ENCODE peak calls at places on chromosomes 4 and X, in four cellular contexts. R is HepG2, U is SK-N-SH, S is GM12878. Z is an unnamed sample.

GRCh38 chr4:187666634-187667033 is 328.9 kb upstream of the ZFP42 start:
- DNase-seq in R (no peak), U (no peak), S (no peak), Z (no peak)

GRCh38 chrX:148871422-148872152 is 371.2 kb downstream of the AFF2 start:
- DNase-seq in R (no peak), U (no peak), S (no peak), Z (no peak)

GRCh38 chr4:36255575-36255974 is 11.3 kb upstream of the ARAP2 start:
- DNase-seq in R (no peak), U (no peak), S (peak; percentile 92), Z (no peak)

GRCh38 chr4:151304755-151305154 is 20.6 kb downstream of the SH3D19 start:
- DNase-seq in R (no peak), U (no peak), S (no peak), Z (peak; percentile 14)

GRCh38 chr4:8266508-8266907 is 3.0 kb upstream of the HTRA3 start:
- DNase-seq in R (no peak), U (no peak), S (no peak), Z (no peak)

GRCh38 chr4:7911044-7911578 is 28.6 kb downstream of the AFAP1 start:
- DNase-seq in R (no peak), U (peak; percentile 67), S (no peak), Z (peak; percentile 24)

GRCh38 chr4:127236875-127237274 is 395.9 kb upstream of the INTU start:
- DNase-seq in R (no peak), U (no peak), S (no peak), Z (no peak)

GRCh38 chr4:18111100-18111499 is 89.5 kb upstream of the LCORL start:
- DNase-seq in R (no peak), U (no peak), S (no peak), Z (no peak)

GRCh38 chr4:4592414-4592813 is 50.6 kb upstream of the STX18 start:
- DNase-seq in R (no peak), U (no peak), S (no peak), Z (no peak)

GRCh38 chrX:123713841-123714240 is 19.0 kb downstream of the THOC2 start:
- DNase-seq in R (no peak), U (no peak), S (no peak), Z (no peak)

GRCh38 chr4:185470503-185471195 is 884 bp downstream of the CCDC110 start:
- DNase-seq in R (peak; percentile 4), U (peak; percentile 31), S (no peak), Z (peak; percentile 9)

GRCh38 chr4:3145251-3145908 is 70.9 kb downstream of the HTT start:
- DNase-seq in R (no peak), U (no peak), S (no peak), Z (no peak)

GRCh38 chrX:54359408-54359807 is 1.6 kb upstream of the WNK3 start:
- DNase-seq in R (no peak), U (no peak), S (no peak), Z (no peak)

GRCh38 chr4:108049406-108049805 is 59.7 kb downstream of the HADH start:
- DNase-seq in R (no peak), U (no peak), S (no peak), Z (no peak)

GRCh38 chr4:128228778-128229457 is 58.7 kb downstream of the PGRMC2 start:
- DNase-seq in R (no peak), U (peak; percentile 11), S (no peak), Z (no peak)

GRCh38 chr4:71290481-71290880 is 48.3 kb upstream of the SLC4A4 start:
- DNase-seq in R (no peak), U (no peak), S (no peak), Z (no peak)

GRCh38 chr4:100557306-100557705 is 39.5 kb upstream of the EMCN start:
- DNase-seq in R (no peak), U (no peak), S (no peak), Z (no peak)

GRCh38 chr4:128835498-128836222 is 26.2 kb downstream of the JADE1 start:
- DNase-seq in R (no peak), U (no peak), S (no peak), Z (no peak)

GRCh38 chrX:46777971-46778810 is 19.3 kb upstream of the SLC9A7 start:
- DNase-seq in R (peak; percentile 12), U (no peak), S (no peak), Z (no peak)

GRCh38 chr4:24763631-24764302 is 31.6 kb upstream of the SOD3 start:
- DNase-seq in R (no peak), U (no peak), S (no peak), Z (no peak)

GRCh38 chr4:149715822-149716585 is 99.6 kb downstream of the IQCM start:
- DNase-seq in R (no peak), U (no peak), S (no peak), Z (no peak)

GRCh38 chr4:121155893-121156292 is 8.2 kb downstream of the TNIP3 start:
- DNase-seq in R (no peak), U (peak; percentile 4), S (no peak), Z (peak; percentile 74)

GRCh38 chrX:118383120-118383519 is 37.2 kb downstream of the WDR44 start:
- DNase-seq in R (no peak), U (no peak), S (no peak), Z (no peak)

GRCh38 chr4:73432169-73433000 is 3.6 kb upstream of the AFP start:
- DNase-seq in R (peak; percentile 97), U (no peak), S (no peak), Z (no peak)

GRCh38 chrX:99095965-99096364 is 1314.1 kb downstream of the PCDH19 start:
- DNase-seq in R (no peak), U (no peak), S (no peak), Z (no peak)

GRCh38 chr4:19455850-19456602 is 795.7 kb upstream of the SLIT2 start:
- DNase-seq in R (no peak), U (no peak), S (no peak), Z (no peak)

GRCh38 chr4:86221076-86221475 is 138.8 kb downstream of the MAPK10 start:
- DNase-seq in R (no peak), U (no peak), S (no peak), Z (no peak)

GRCh38 chr4:139556735-139557505 is 901 bp upstream of the SETD7 start:
- DNase-seq in R (no peak), U (peak; percentile 69), S (no peak), Z (peak; percentile 35)

GRCh38 chrX:140762061-140762460 is 52.5 kb downstream of the LINC00632 start:
- DNase-seq in R (peak; percentile 5), U (peak; percentile 50), S (no peak), Z (peak; percentile 21)

GRCh38 chrX:8323356-8323755 is 141.3 kb upstream of the VCX3B start:
- DNase-seq in R (no peak), U (no peak), S (no peak), Z (peak; percentile 8)

GRCh38 chr4:177483271-177483670 is 41.0 kb upstream of the AGA start:
- DNase-seq in R (no peak), U (no peak), S (no peak), Z (no peak)
- TF ChIP-seq CHD2 in R (no peak), U (no peak), S (no peak), Z (no peak)

GRCh38 chr4:184384810-184385557 is 89.4 kb downstream of the IRF2 start:
- DNase-seq in R (no peak), U (no peak), S (no peak), Z (no peak)

GRCh38 chr4:184382189-184382846 is 92.0 kb downstream of the IRF2 start:
- DNase-seq in R (peak; percentile 33), U (no peak), S (peak; percentile 53), Z (no peak)

GRCh38 chr4:184385705-184386141 is 88.6 kb downstream of the IRF2 start:
- DNase-seq in R (peak; percentile 92), U (no peak), S (no peak), Z (no peak)

GRCh38 chr4:184384056-184384809 is 90.1 kb downstream of the IRF2 start:
- DNase-seq in R (peak; percentile 86), U (no peak), S (peak; percentile 92), Z (peak; percentile 17)

DNA sequence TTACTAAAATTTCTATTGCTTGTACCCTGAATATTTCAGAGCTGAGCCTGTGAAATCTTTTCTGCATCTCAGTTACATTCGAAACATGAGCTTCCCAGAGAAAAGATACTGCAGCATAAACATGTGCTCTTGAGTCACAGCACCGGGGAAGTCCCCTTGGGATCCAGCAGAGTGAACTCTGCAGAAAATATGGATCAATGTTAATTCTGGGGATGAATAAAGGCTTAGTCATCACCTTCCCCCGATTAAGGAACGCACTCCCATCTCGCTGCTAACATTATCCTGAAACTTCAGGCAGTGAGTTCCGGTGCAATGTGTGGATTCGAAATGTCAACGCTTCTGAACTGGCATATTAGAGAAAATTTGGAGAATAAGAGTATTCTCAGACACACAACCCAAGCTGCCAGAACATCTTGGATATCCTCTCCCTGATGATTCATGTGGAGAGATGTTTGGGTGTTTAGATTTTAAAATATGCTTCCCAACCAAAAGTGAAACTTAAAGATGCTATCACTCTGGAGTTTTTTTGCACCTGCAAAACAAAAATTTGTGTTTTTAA is 90.8 kb downstream of the IRF2 start:
- DNase-seq in R (peak; percentile 27), U (no peak), S (no peak), Z (peak; percentile 64)
- TF ChIP-seq PBX3 in R (no peak), U (peak; percentile 65), S (no peak), Z (no peak)

GRCh38 chrX:136867096-136867491 is 13.4 kb downstream of the RBMX start:
- DNase-seq in R (no peak), U (no peak), S (no peak), Z (no peak)

GRCh38 chrX:136866337-136867095 is 14.0 kb downstream of the RBMX start:
- DNase-seq in R (peak; percentile 14), U (no peak), S (no peak), Z (peak; percentile 12)

GRCh38 chrX:136865270-136866168 is 15.0 kb downstream of the RBMX start:
- DNase-seq in R (no peak), U (no peak), S (no peak), Z (no peak)

GRCh38 chrX:136868283-136869055 is 12.1 kb downstream of the RBMX start:
- DNase-seq in R (no peak), U (no peak), S (no peak), Z (no peak)

GRCh38 chrX:136867518-136867917 is 13.0 kb downstream of the RBMX start:
- DNase-seq in R (no peak), U (no peak), S (no peak), Z (no peak)
- H3K27ac ChIP-seq in R (no peak overlapping the region), U (no peak overlapping the region), S (no peak overlapping the region), Z (no peak overlapping the region)

GRCh38 chrX:153828723-153829548 is 1.4 kb downstream of the PDZD4 start:
- DNase-seq in R (peak; percentile 2), U (peak; percentile 61), S (no peak), Z (no peak)
- TF ChIP-seq CHD2 in R (no peak), U (no peak), S (no peak), Z (no peak)